ENCODE peak calls at places on chromosomes 13 and 19, in six cellular contexts. A, K, T, E, D and U are unnamed samples.
A peak's percentile ranks its signal among the peaks of the same experiment; 100 is the strongest.

GRCh38 chr19:6238256-6238642 is 41.5 kb downstream of the MLLT1 start:
- DNase-seq in A (no peak), K (no peak), T (no peak), E (no peak), D (no peak), U (no peak)

GRCh38 chr19:38851622-38852230 is 1.9 kb upstream of the HNRNPL start:
- DNase-seq in A (peak; percentile 97), K (peak; percentile 94), T (peak; percentile 97), E (peak; percentile 83), D (peak; percentile 94), U (peak; percentile 98)

GRCh38 chr19:40807147-40808020 is 8.4 kb downstream of the EGLN2 start:
- DNase-seq in A (peak; percentile 87), K (no peak), T (peak; percentile 70), E (no peak), D (peak; percentile 35), U (no peak)

GRCh38 chr19:482186-483041 is 13.9 kb upstream of the MADCAM1 start:
- DNase-seq in A (no peak), K (no peak), T (no peak), E (no peak), D (peak; percentile 43), U (peak; percentile 55)

GRCh38 chr19:54100560-54100959 is at the start of gene OSCAR:
- DNase-seq in A (no peak), K (no peak), T (peak; percentile 72), E (no peak), D (peak; percentile 40), U (peak; percentile 82)

GRCh38 chr13:111153977-111154332 is 38.8 kb downstream of the ARHGEF7 start:
- DNase-seq in A (peak; percentile 72), K (peak; percentile 86), T (no peak), E (peak; percentile 3), D (peak; percentile 68), U (no peak)

GRCh38 chr19:49818691-49819331 is 722 bp downstream of the MED25 start:
- DNase-seq in A (peak; percentile 46), K (no peak), T (no peak), E (no peak), D (no peak), U (peak; percentile 86)

GRCh38 chr13:75550159-75550567 is 572 bp downstream of the UCHL3 start:
- DNase-seq in A (peak; percentile 82), K (no peak), T (no peak), E (no peak), D (peak; percentile 86), U (no peak)

GRCh38 chr19:27822336-27822735 is 1390.6 kb downstream of the UQCRFS1 start:
- DNase-seq in A (no peak), K (no peak), T (no peak), E (no peak), D (no peak), U (no peak)

GRCh38 chr19:17532116-17532515 is 20.7 kb downstream of the PGLS start:
- DNase-seq in A (no peak), K (no peak), T (no peak), E (no peak), D (no peak), U (no peak)

GRCh38 chr19:6489278-6490061 is 7.9 kb upstream of the DENND1C start:
- DNase-seq in A (no peak), K (no peak), T (no peak), E (no peak), D (no peak), U (no peak)

GRCh38 chr19:47284324-47284899 is 9.7 kb downstream of the INAFM1 start:
- DNase-seq in A (peak; percentile 87), K (peak; percentile 64), T (no peak), E (peak; percentile 20), D (peak; percentile 71), U (no peak)

GRCh38 chr13:75341025-75341424 is 140.9 kb downstream of the TBC1D4 start:
- DNase-seq in A (no peak), K (no peak), T (no peak), E (no peak), D (no peak), U (no peak)

GRCh38 chr19:45472557-45473365 is 5.0 kb downstream of the FOSB start:
- DNase-seq in A (peak; percentile 67), K (no peak), T (no peak), E (no peak), D (no peak), U (peak; percentile 80)

GRCh38 chr13:97328222-97328790 is 105.7 kb upstream of the RAP2A start:
- DNase-seq in A (no peak), K (no peak), T (no peak), E (no peak), D (peak; percentile 77), U (no peak)

GRCh38 chr13:97275265-97275664 is 53.1 kb downstream of the MBNL2 start:
- DNase-seq in A (peak; percentile 40), K (no peak), T (no peak), E (no peak), D (peak; percentile 90), U (no peak)

GRCh38 chr19:1446713-1447564 is 3.0 kb upstream of the APC2 start:
- DNase-seq in A (peak; percentile 26), K (no peak), T (no peak), E (no peak), D (no peak), U (no peak)

GRCh38 chr19:29666634-29667389 is 1.6 kb downstream of the PLEKHF1 start:
- DNase-seq in A (no peak), K (no peak), T (peak; percentile 69), E (no peak), D (peak; percentile 59), U (peak; percentile 85)

GRCh38 chr13:28313579-28313978 is 175.2 kb downstream of the PAN3 start:
- DNase-seq in A (peak; percentile 38), K (no peak), T (no peak), E (no peak), D (peak; percentile 76), U (no peak)

GRCh38 chr13:44809152-44809551 is 180.1 kb downstream of the NUFIP1 start:
- DNase-seq in A (no peak), K (no peak), T (no peak), E (no peak), D (no peak), U (no peak)

GRCh38 chr13:97630725-97631124 is 196.8 kb downstream of the RAP2A start:
- DNase-seq in A (no peak), K (no peak), T (no peak), E (no peak), D (no peak), U (no peak)

GRCh38 chr13:23991119-23991518 is 93.8 kb upstream of the C1QTNF9B start:
- DNase-seq in A (no peak), K (no peak), T (no peak), E (no peak), D (no peak), U (no peak)

GRCh38 chr19:53903055-53903680 is 5.9 kb upstream of the CACNG7 start:
- DNase-seq in A (peak; percentile 95), K (no peak), T (no peak), E (no peak), D (peak; percentile 50), U (no peak)

GRCh38 chr13:100363351-100363750 is 225.2 kb downstream of the GGACT start:
- DNase-seq in A (no peak), K (no peak), T (no peak), E (no peak), D (peak; percentile 51), U (no peak)

GRCh38 chr13:94121686-94122085 is 357.8 kb downstream of the DCT start:
- DNase-seq in A (no peak), K (no peak), T (no peak), E (no peak), D (peak; percentile 29), U (no peak)

GRCh38 chr19:11494634-11495285 is 10.9 kb downstream of the ZNF653 start:
- DNase-seq in A (no peak), K (no peak), T (no peak), E (no peak), D (no peak), U (no peak)

GRCh38 chr13:30872195-30872594 is 33.9 kb upstream of the MEDAG start:
- DNase-seq in A (no peak), K (peak; percentile 30), T (no peak), E (no peak), D (no peak), U (no peak)

GRCh38 chr19:47471733-47472457 is at the start of gene SLC8A2:
- DNase-seq in A (peak; percentile 48), K (peak; percentile 71), T (peak; percentile 75), E (peak; percentile 34), D (peak; percentile 64), U (no peak)

GRCh38 chr19:7480975-7481265 is 7.9 kb downstream of the PEX11G start:
- DNase-seq in A (no peak), K (no peak), T (no peak), E (no peak), D (no peak), U (no peak)

GRCh38 chr13:114004416-114005205 is 30.7 kb upstream of the C13orf46 start:
- DNase-seq in A (peak; percentile 65), K (no peak), T (no peak), E (no peak), D (peak; percentile 20), U (peak; percentile 61)

GRCh38 chr19:53467138-53467502 is 413 bp upstream of the ZNF813 start:
- DNase-seq in A (no peak), K (no peak), T (no peak), E (no peak), D (no peak), U (peak; percentile 80)

GRCh38 chr13:39767791-39768564 is 112.5 kb downstream of the COG6 start:
- DNase-seq in A (peak; percentile 55), K (no peak), T (no peak), E (no peak), D (no peak), U (no peak)

GRCh38 chr13:75423383-75423782 is 58.6 kb downstream of the TBC1D4 start:
- DNase-seq in A (no peak), K (no peak), T (no peak), E (no peak), D (no peak), U (no peak)

GRCh38 chr19:44943801-44944249 is 1.8 kb downstream of the APOC4 start:
- DNase-seq in A (no peak), K (no peak), T (peak; percentile 91), E (no peak), D (no peak), U (peak; percentile 83)

GRCh38 chr19:3275068-3275582 is 50.7 kb downstream of the CELF5 start:
- DNase-seq in A (no peak), K (no peak), T (no peak), E (no peak), D (peak; percentile 69), U (no peak)

GRCh38 chr19:4688587-4688986 is 18.4 kb upstream of the MYDGF start:
- DNase-seq in A (no peak), K (no peak), T (no peak), E (no peak), D (no peak), U (no peak)

GRCh38 chr13:57353831-57354230 is 186.8 kb downstream of the PRR20E start:
- DNase-seq in A (no peak), K (no peak), T (no peak), E (no peak), D (no peak), U (no peak)

GRCh38 chr19:52492991-52493470 is 34.4 kb upstream of the ZNF808 start:
- DNase-seq in A (no peak), K (no peak), T (no peak), E (no peak), D (no peak), U (no peak)

GRCh38 chr13:41199526-41199925 is 5.2 kb upstream of the KBTBD7 start:
- DNase-seq in A (no peak), K (no peak), T (no peak), E (no peak), D (no peak), U (no peak)